ENCODE peak calls at places on chromosomes 1 and 21, in eight cellular contexts. V, P, U, X, B, F, A and E are unnamed samples. For H3K36me3, the result is how much of the 10 kb centered on the place peaks cover.

GRCh38 chr21:42829417-42829816 is 49.9 kb downstream of the WDR4 start:
- DNase-seq in P (no peak), A (no peak), U (no peak), B (no peak), V (no peak), F (no peak), X (no peak), E (no peak)

GRCh38 chr1:221816899-221817298 is 75.0 kb upstream of the DUSP10 start:
- DNase-seq in X (no peak), P (no peak), U (no peak), A (no peak), F (peak), V (no peak), B (no peak), E (no peak)

GRCh38 chr21:37253991-37254390 is 13.1 kb downstream of the VPS26C start:
- DNase-seq in X (no peak), B (no peak), F (peak), A (no peak), P (no peak), V (no peak), U (no peak), E (no peak)

GRCh38 chr1:145964328-145965118 is at the start of the genes ANKRD34A and POLR3GL:
- DNase-seq in U (peak), X (peak), P (peak), F (peak), B (peak), V (peak), A (peak), E (peak)

GRCh38 chr1:32592953-32593352 is 53.7 kb downstream of the ZBTB8A start:
- DNase-seq in U (no peak), F (peak), P (no peak), V (no peak), B (no peak), A (no peak), X (no peak), E (no peak)

GRCh38 chr1:7915826-7916225 is 24.8 kb downstream of the TNFRSF9 start:
- DNase-seq in A (no peak), P (no peak), X (no peak), V (no peak), B (no peak), U (no peak), F (no peak), E (no peak)

GRCh38 chr1:232968965-232969364 is 18.6 kb downstream of the NTPCR start:
- DNase-seq in B (no peak), P (no peak), A (no peak), V (no peak), X (no peak), F (peak), U (no peak), E (no peak)

GRCh38 chr1:39666772-39667171 is 5.1 kb downstream of the NT5C1A start:
- DNase-seq in P (no peak), X (no peak), V (no peak), U (no peak), A (no peak), B (no peak), F (no peak), E (no peak)

GRCh38 chr1:220526294-220526693 is 1.6 kb upstream of the MARK1 start:
- DNase-seq in F (no peak), U (no peak), P (no peak), X (no peak), V (no peak), A (no peak), B (no peak), E (no peak)

GRCh38 chr21:42188663-42189062 is 30.3 kb upstream of the ABCG1 start:
- DNase-seq in V (no peak), F (no peak), U (no peak), A (no peak), B (no peak), X (no peak), P (no peak), E (no peak)

GRCh38 chr1:8431028-8431427 is 113.1 kb downstream of the SLC45A1 start:
- DNase-seq in B (no peak), X (no peak), F (no peak), A (no peak), P (no peak), U (no peak), V (no peak), E (no peak)

GRCh38 chr21:43800124-43800523 is 10.7 kb downstream of the RRP1 start:
- DNase-seq in B (no peak), X (no peak), U (no peak), A (no peak), V (no peak), P (no peak), F (no peak), E (no peak)

GRCh38 chr1:153649867-153650235 is 8.7 kb upstream of the SNAPIN start:
- DNase-seq in B (peak), V (peak), X (peak), F (no peak), A (no peak), U (peak), P (peak), E (no peak)

GRCh38 chr1:227899820-227900449 is 47.8 kb downstream of the WNT9A start:
- DNase-seq in B (peak), P (peak), A (no peak), V (peak), U (no peak), F (no peak), X (peak), E (no peak)

GRCh38 chr1:109277434-109278204 is 5.3 kb downstream of the PSRC1 start:
- DNase-seq in A (peak), V (peak), P (peak), X (peak), U (peak), F (peak), B (peak), E (peak)

GRCh38 chr1:55129194-55129728 is 85.9 kb downstream of the USP24 start:
- DNase-seq in X (no peak), A (no peak), P (no peak), V (no peak), B (peak), U (no peak), F (peak), E (peak)

GRCh38 chr1:95058974-95059373 is 13.8 kb downstream of the ALG14 start:
- DNase-seq in X (no peak), U (no peak), A (no peak), V (no peak), P (no peak), B (no peak), F (no peak), E (no peak)

GRCh38 chr1:150582371-150582770 is 3.0 kb upstream of the MCL1 start:
- DNase-seq in B (no peak), A (no peak), P (no peak), F (peak), V (no peak), X (no peak), U (no peak), E (no peak)

GRCh38 chr1:185850366-185850765 is 116.2 kb downstream of the HMCN1 start:
- DNase-seq in F (peak), U (no peak), P (no peak), B (no peak), X (no peak), V (no peak), A (no peak), E (no peak)

GRCh38 chr1:183544598-183545297 is 45.5 kb downstream of the NCF2 start:
- DNase-seq in V (no peak), B (no peak), A (no peak), U (no peak), X (no peak), P (no peak), F (no peak), E (no peak)

GRCh38 chr1:27971674-27972073 is 11.9 kb downstream of the XKR8 start:
- DNase-seq in V (no peak), F (no peak), B (no peak), A (no peak), P (no peak), X (no peak), U (peak), E (peak)

GRCh38 chr1:20486457-20487235 is 636 bp upstream of the CAMK2N1 start:
- DNase-seq in V (peak), U (peak), X (peak), B (peak), F (peak), P (peak), A (no peak), E (no peak)

GRCh38 chr1:52970149-52970548 is 43.1 kb downstream of the SCP2 start:
- DNase-seq in F (peak), V (no peak), U (no peak), B (no peak), X (no peak), P (no peak), A (no peak), E (no peak)

GRCh38 chr1:56073614-56074356 is 505.6 kb downstream of the PLPP3 start:
- DNase-seq in V (no peak), X (no peak), P (peak), B (no peak), F (peak), A (no peak), U (peak), E (peak)

GRCh38 chr1:211333906-211334305 is 7.3 kb downstream of the TRAF5 start:
- DNase-seq in V (no peak), X (no peak), A (no peak), P (no peak), F (peak), B (no peak), U (no peak), E (no peak)

GRCh38 chr1:210697185-210697584 is 368.5 kb downstream of the HHAT start:
- DNase-seq in U (no peak), B (no peak), V (no peak), X (no peak), F (no peak), P (no peak), A (no peak), E (no peak)

DNA sequence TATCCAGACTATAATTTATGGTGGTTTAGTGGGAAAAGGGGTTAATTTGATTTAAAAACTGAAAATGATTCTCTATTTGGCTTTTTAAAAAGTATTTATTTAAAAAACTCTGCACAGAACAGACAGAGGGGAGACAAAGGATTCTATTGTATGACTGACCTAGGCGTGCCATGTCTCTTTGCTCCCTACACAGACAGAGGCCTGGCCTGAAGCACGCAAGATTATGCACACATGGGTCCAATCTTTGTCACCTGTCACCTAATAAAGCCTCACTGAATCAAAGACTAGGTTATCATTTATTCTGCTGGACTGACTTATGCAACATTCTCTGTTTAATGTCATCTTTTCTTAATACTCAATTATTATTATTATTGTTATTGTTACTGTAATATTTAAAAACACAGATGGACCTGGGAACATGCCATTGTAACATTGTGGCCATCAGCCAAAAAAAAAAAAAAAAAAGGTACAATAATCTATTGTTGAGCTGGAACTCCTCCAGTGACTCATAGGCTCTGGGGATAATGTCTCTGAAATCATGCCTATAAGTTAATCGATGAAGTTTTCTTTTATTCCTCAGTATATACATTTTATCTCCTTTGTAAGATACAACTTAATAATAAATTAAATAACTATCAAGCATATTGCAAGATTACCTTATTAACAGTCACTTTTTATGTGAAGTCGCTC is 112.1 kb downstream of the RUNX1 start:
- DNase-seq in A (no peak), P (no peak), F (no peak), U (no peak), B (no peak), X (no peak), V (no peak), E (no peak)
- TF ChIP-seq POLR2A in A (no peak), P (no peak), F (no peak), U (no peak), B (no peak), X (no peak), V (no peak), E (no peak)

GRCh38 chr1:18908911-18909771 is 6.8 kb upstream of the ALDH4A1 start:
- DNase-seq in F (no peak), X (no peak), U (no peak), B (no peak), P (no peak), A (no peak), V (no peak), E (no peak)

GRCh38 chr1:18917071-18917799 is 14.9 kb upstream of the ALDH4A1 start:
- DNase-seq in F (no peak), X (no peak), V (no peak), U (no peak), A (no peak), B (no peak), P (no peak), E (no peak)

GRCh38 chr1:18915341-18915740 is 13.0 kb upstream of the ALDH4A1 start:
- DNase-seq in F (no peak), U (no peak), B (no peak), V (no peak), X (no peak), A (no peak), P (no peak), E (no peak)

GRCh38 chr1:18912550-18912949 is 10.2 kb upstream of the ALDH4A1 start:
- DNase-seq in F (no peak), X (no peak), U (no peak), A (no peak), P (no peak), V (no peak), B (no peak), E (no peak)

DNA sequence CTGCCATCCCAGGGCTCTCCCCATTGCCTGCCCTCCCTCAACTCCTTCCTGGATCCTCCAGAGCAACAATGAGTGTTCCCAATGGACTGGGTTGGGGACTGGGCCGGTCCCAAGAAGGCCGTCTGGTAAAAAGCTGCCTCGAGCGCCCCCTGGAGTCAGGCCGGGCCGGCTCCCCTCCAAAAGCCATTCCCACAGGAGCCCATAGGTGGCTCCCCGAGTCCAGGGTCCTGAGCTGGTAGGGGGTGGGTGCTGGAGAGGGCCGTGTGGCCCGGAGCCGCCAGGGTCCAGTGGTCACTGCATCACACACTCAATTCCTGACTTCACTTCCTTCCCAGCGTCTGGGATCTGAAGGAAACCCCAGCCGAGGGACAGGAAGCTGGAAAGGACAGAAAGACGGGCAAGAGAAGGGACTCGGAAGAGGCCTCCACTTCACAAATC is 10.7 kb upstream of the ALDH4A1 start:
- DNase-seq in V (peak), U (peak), A (no peak), F (peak), X (peak), P (peak), B (peak), E (peak)
- H3K36me3 ChIP-seq in V (under half), U (under half), A (under half), F (under half), X (under half), P (half or more), B (under half), E (half or more)

GRCh38 chr21:23245231-23245630 is 2247.0 kb downstream of the NCAM2 start:
- DNase-seq in A (no peak), F (no peak), X (no peak), P (no peak), B (no peak), U (no peak), V (no peak), E (no peak)
- TF ChIP-seq POLR2A in A (no peak), F (no peak), X (no peak), P (no peak), B (no peak), U (no peak), V (no peak), E (no peak)

DNA sequence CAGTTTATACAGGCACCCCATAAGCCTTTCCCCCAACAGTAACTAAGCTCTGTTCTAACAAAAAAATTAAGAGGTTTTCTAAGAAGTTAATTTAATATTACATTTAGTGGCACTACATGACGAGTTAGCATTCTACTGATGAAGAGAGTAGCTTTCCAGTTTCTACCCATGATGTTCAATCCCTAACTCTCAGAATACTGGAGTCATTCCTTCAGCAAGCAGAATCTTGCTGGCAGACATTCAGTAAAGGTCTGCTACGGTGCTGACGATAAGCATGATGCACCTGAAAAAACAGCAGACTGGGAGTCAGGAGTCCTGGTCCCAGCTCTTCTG is 24.5 kb downstream of the SRSF4 start:
- DNase-seq in X (no peak), P (no peak), U (no peak), A (no peak), B (no peak), F (no peak), V (no peak), E (no peak)
- H3K36me3 ChIP-seq in X (under half), P (half or more), U (under half), A (under half), B (under half), F (half or more), V (under half), E (under half)

GRCh38 chr1:199931666-199932377 is 95.7 kb upstream of the NR5A2 start:
- DNase-seq in A (no peak), V (no peak), P (no peak), X (no peak), B (no peak), U (no peak), F (no peak), E (no peak)
- TF ChIP-seq POLR2A in A (no peak), V (no peak), P (no peak), X (no peak), B (no peak), U (no peak), F (no peak), E (no peak)

GRCh38 chr1:2156866-2157265 is 37.7 kb downstream of the FAAP20 start:
- DNase-seq in P (no peak), V (no peak), B (no peak), U (no peak), A (no peak), F (no peak), X (no peak), E (no peak)
- H3K36me3 ChIP-seq in P (under half), V (under half), B (under half), U (under half), A (under half), F (under half), X (under half), E (under half)

GRCh38 chr1:116544588-116545358 is 26.1 kb downstream of the CD58 start:
- DNase-seq in F (no peak), P (no peak), B (no peak), V (no peak), X (no peak), U (no peak), A (no peak), E (no peak)
- TF ChIP-seq POLR2A in F (no peak), P (no peak), B (no peak), V (no peak), X (no peak), U (no peak), A (no peak), E (no peak)

DNA sequence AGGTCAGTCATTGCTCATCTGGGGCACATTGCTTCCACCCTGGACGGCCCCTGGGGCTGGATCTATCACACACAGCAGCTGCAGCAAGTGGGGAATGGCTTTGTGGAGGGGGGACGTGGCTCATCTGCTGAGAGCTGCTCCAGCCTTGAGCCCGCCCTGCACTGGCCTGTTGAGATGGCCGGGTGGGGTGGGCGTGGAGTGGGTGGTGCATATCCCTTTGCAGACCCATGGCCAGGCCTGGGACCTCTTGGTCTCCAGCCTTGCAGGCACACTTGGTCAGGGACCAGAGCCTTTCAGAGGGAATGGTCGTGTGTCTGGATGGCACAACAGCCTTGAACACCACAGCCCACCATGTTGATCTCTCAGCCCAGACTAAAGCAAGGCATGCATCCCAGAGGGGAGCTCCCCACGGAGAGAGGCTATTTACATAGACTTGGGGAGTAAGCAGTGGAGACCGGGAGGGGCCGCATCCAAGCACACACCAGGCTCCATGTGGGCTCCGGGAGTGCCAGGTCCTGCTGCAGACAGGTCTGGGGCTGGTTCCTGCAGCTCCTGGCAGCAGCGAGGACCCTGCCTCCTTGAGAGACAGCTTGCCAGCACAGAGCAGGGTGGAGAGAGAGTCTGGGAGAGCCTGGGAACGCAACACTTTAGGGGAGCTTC is 52.8 kb upstream of the SELENON start:
- DNase-seq in A (no peak), P (no peak), F (no peak), U (no peak), B (no peak), V (no peak), X (no peak), E (no peak)
- H3K36me3 ChIP-seq in A (under half), P (under half), F (under half), U (under half), B (under half), V (under half), X (under half), E (under half)

GRCh38 chr1:201459052-201459451 is 9.9 kb downstream of the PHLDA3 start:
- DNase-seq in X (no peak), P (peak), A (no peak), B (no peak), F (no peak), U (no peak), V (no peak), E (no peak)

GRCh38 chr1:201454568-201454967 is 14.4 kb downstream of the PHLDA3 start:
- DNase-seq in A (no peak), X (no peak), V (no peak), U (no peak), P (no peak), B (no peak), F (no peak), E (no peak)

GRCh38 chr1:201457508-201457960 is 11.5 kb downstream of the PHLDA3 start:
- DNase-seq in V (no peak), P (no peak), X (no peak), F (no peak), B (no peak), U (no peak), A (no peak), E (no peak)

GRCh38 chr1:201455098-201455497 is 13.9 kb downstream of the PHLDA3 start:
- DNase-seq in P (no peak), A (no peak), X (no peak), U (no peak), F (no peak), V (no peak), B (no peak), E (no peak)

GRCh38 chr1:201456499-201457309 is 12.3 kb downstream of the PHLDA3 start:
- DNase-seq in V (no peak), U (peak), A (no peak), F (peak), P (peak), B (no peak), X (peak), E (peak)
- TF ChIP-seq POLR2A in V (no peak), U (no peak), A (no peak), F (no peak), P (no peak), B (no peak), X (no peak), E (no peak)

DNA sequence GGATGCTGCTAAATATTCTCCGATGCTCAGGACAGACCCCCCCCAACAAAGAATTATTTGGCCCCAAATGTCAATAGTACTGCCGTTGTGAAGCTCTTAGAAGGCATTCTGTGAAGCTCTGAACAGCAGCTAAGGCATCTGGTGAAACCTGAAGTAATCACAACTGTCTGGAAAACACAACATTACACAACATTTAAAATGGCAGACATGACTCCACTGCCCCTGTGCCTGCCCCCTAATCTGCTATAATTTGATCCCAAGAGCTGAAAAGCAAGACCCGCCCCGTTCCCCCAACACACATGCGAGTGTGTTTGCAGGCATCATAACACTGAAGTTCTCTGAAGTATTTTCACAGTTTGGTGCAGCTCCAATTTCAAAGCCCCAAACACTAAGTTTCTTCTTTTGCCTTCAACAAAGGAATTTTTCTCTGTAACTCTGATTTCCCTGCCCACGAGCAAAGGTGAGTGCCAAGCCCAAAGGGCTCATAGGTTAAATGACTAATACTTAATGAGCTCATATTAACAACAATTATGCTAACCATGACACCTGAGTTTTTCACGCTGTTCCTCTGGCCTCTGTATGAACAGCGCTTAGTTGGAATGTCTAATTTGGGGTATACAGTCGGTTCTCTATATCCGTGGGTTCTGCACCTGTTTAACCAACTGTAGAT is 129.3 kb downstream of the CLIC6 start:
- DNase-seq in P (no peak), X (no peak), B (no peak), V (no peak), A (no peak), U (no peak), F (no peak), E (no peak)
- H3K36me3 ChIP-seq in P (under half), X (under half), B (under half), V (under half), A (under half), U (under half), F (under half), E (under half)